ENCODE peak calls at places on chromosomes 2 and 18, in nine cellular contexts. One of them, this sample, is unnamed.

GRCh38 chr2:25639131-25639530 is 34.2 kb downstream of the DTNB start:
- DNase-seq in retina: no peak
- DNase-seq in stimulated activated CD4-positive, alpha-beta T cell treated with anti-CD3 and anti-CD28 coated beads, Interleukin-2, amount 100 ng/mL, for 48 hours: no peak
- DNase-seq in central memory CD4-positive, alpha-beta T cell: no peak
- DNase-seq in NCI-H2081: no peak
- DNase-seq in mucosa of descending colon: no peak
- DNase-seq in cardiac fibroblast: peak; percentile 38
- DNase-seq in naive B cell: no peak
- DNase-seq in gastrocnemius medialis: no peak
- DNase-seq in this sample: no peak

GRCh38 chr18:24704921-24705620 is 244.6 kb downstream of the HRH4 start:
- DNase-seq in retina: peak; percentile 26
- DNase-seq in stimulated activated CD4-positive, alpha-beta T cell treated with anti-CD3 and anti-CD28 coated beads, Interleukin-2, amount 100 ng/mL, for 48 hours: no peak
- DNase-seq in central memory CD4-positive, alpha-beta T cell: no peak
- DNase-seq in NCI-H2081: no peak
- DNase-seq in mucosa of descending colon: no peak
- DNase-seq in cardiac fibroblast: no peak
- DNase-seq in naive B cell: no peak
- DNase-seq in gastrocnemius medialis: no peak
- DNase-seq in this sample: no peak

GRCh38 chr2:233519787-233520611 is 46.6 kb downstream of the USP40 start:
- DNase-seq in retina: no peak
- DNase-seq in stimulated activated CD4-positive, alpha-beta T cell treated with anti-CD3 and anti-CD28 coated beads, Interleukin-2, amount 100 ng/mL, for 48 hours: no peak
- DNase-seq in central memory CD4-positive, alpha-beta T cell: no peak
- DNase-seq in NCI-H2081: no peak
- DNase-seq in mucosa of descending colon: no peak
- DNase-seq in cardiac fibroblast: no peak
- DNase-seq in naive B cell: peak; percentile 44
- DNase-seq in gastrocnemius medialis: no peak
- DNase-seq in this sample: no peak

GRCh38 chr2:208399201-208399600 is 7.4 kb upstream of the PTH2R start:
- DNase-seq in retina: no peak
- DNase-seq in stimulated activated CD4-positive, alpha-beta T cell treated with anti-CD3 and anti-CD28 coated beads, Interleukin-2, amount 100 ng/mL, for 48 hours: no peak
- DNase-seq in central memory CD4-positive, alpha-beta T cell: no peak
- DNase-seq in NCI-H2081: no peak
- DNase-seq in mucosa of descending colon: no peak
- DNase-seq in cardiac fibroblast: no peak
- DNase-seq in naive B cell: no peak
- DNase-seq in gastrocnemius medialis: no peak
- DNase-seq in this sample: no peak

GRCh38 chr2:195601361-195601760 is 55.7 kb upstream of the SLC39A10 start:
- DNase-seq in retina: no peak
- DNase-seq in stimulated activated CD4-positive, alpha-beta T cell treated with anti-CD3 and anti-CD28 coated beads, Interleukin-2, amount 100 ng/mL, for 48 hours: no peak
- DNase-seq in central memory CD4-positive, alpha-beta T cell: no peak
- DNase-seq in NCI-H2081: no peak
- DNase-seq in mucosa of descending colon: no peak
- DNase-seq in cardiac fibroblast: no peak
- DNase-seq in naive B cell: no peak
- DNase-seq in gastrocnemius medialis: no peak
- DNase-seq in this sample: no peak

GRCh38 chr2:109266998-109267854 is 138.2 kb downstream of the SH3RF3 start:
- DNase-seq in retina: peak; percentile 48
- DNase-seq in stimulated activated CD4-positive, alpha-beta T cell treated with anti-CD3 and anti-CD28 coated beads, Interleukin-2, amount 100 ng/mL, for 48 hours: no peak
- DNase-seq in central memory CD4-positive, alpha-beta T cell: no peak
- DNase-seq in NCI-H2081: no peak
- DNase-seq in mucosa of descending colon: no peak
- DNase-seq in cardiac fibroblast: peak; percentile 80
- DNase-seq in naive B cell: no peak
- DNase-seq in gastrocnemius medialis: no peak
- DNase-seq in this sample: no peak

GRCh38 chr2:187547353-187547979 is 6.8 kb downstream of the TFPI start:
- DNase-seq in retina: no peak
- DNase-seq in stimulated activated CD4-positive, alpha-beta T cell treated with anti-CD3 and anti-CD28 coated beads, Interleukin-2, amount 100 ng/mL, for 48 hours: no peak
- DNase-seq in central memory CD4-positive, alpha-beta T cell: no peak
- DNase-seq in NCI-H2081: no peak
- DNase-seq in mucosa of descending colon: no peak
- DNase-seq in cardiac fibroblast: peak; percentile 99
- DNase-seq in naive B cell: no peak
- DNase-seq in gastrocnemius medialis: peak; percentile 81
- DNase-seq in this sample: peak; percentile 80

GRCh38 chr2:218717262-218717661 is 6.6 kb downstream of the TTLL4 start:
- DNase-seq in retina: no peak
- DNase-seq in stimulated activated CD4-positive, alpha-beta T cell treated with anti-CD3 and anti-CD28 coated beads, Interleukin-2, amount 100 ng/mL, for 48 hours: no peak
- DNase-seq in central memory CD4-positive, alpha-beta T cell: no peak
- DNase-seq in NCI-H2081: no peak
- DNase-seq in mucosa of descending colon: no peak
- DNase-seq in cardiac fibroblast: peak; percentile 26
- DNase-seq in naive B cell: no peak
- DNase-seq in gastrocnemius medialis: no peak
- DNase-seq in this sample: no peak

GRCh38 chr2:102004588-102004987 is 12.8 kb downstream of the IL1R2 start:
- DNase-seq in retina: no peak
- DNase-seq in stimulated activated CD4-positive, alpha-beta T cell treated with anti-CD3 and anti-CD28 coated beads, Interleukin-2, amount 100 ng/mL, for 48 hours: no peak
- DNase-seq in central memory CD4-positive, alpha-beta T cell: no peak
- DNase-seq in NCI-H2081: no peak
- DNase-seq in mucosa of descending colon: no peak
- DNase-seq in cardiac fibroblast: no peak
- DNase-seq in naive B cell: no peak
- DNase-seq in gastrocnemius medialis: no peak
- DNase-seq in this sample: no peak

GRCh38 chr2:72570401-72570800 is 255.4 kb downstream of the EXOC6B start:
- DNase-seq in retina: no peak
- DNase-seq in stimulated activated CD4-positive, alpha-beta T cell treated with anti-CD3 and anti-CD28 coated beads, Interleukin-2, amount 100 ng/mL, for 48 hours: no peak
- DNase-seq in central memory CD4-positive, alpha-beta T cell: no peak
- DNase-seq in NCI-H2081: no peak
- DNase-seq in mucosa of descending colon: no peak
- DNase-seq in cardiac fibroblast: peak; percentile 54
- DNase-seq in naive B cell: no peak
- DNase-seq in gastrocnemius medialis: no peak
- DNase-seq in this sample: no peak

GRCh38 chr2:152598975-152599724 is 118.1 kb downstream of the PRPF40A start:
- DNase-seq in retina: no peak
- DNase-seq in stimulated activated CD4-positive, alpha-beta T cell treated with anti-CD3 and anti-CD28 coated beads, Interleukin-2, amount 100 ng/mL, for 48 hours: no peak
- DNase-seq in central memory CD4-positive, alpha-beta T cell: no peak
- DNase-seq in NCI-H2081: no peak
- DNase-seq in mucosa of descending colon: no peak
- DNase-seq in cardiac fibroblast: peak; percentile 45
- DNase-seq in naive B cell: no peak
- DNase-seq in gastrocnemius medialis: no peak
- DNase-seq in this sample: no peak

GRCh38 chr2:201768918-201769317 is 11.8 kb downstream of the ALS2 start:
- DNase-seq in retina: no peak
- DNase-seq in stimulated activated CD4-positive, alpha-beta T cell treated with anti-CD3 and anti-CD28 coated beads, Interleukin-2, amount 100 ng/mL, for 48 hours: no peak
- DNase-seq in central memory CD4-positive, alpha-beta T cell: no peak
- DNase-seq in NCI-H2081: no peak
- DNase-seq in mucosa of descending colon: no peak
- DNase-seq in cardiac fibroblast: peak; percentile 36
- DNase-seq in naive B cell: no peak
- DNase-seq in gastrocnemius medialis: no peak
- DNase-seq in this sample: no peak

GRCh38 chr2:234542742-234543141 is 45.9 kb upstream of the ARL4C start:
- DNase-seq in retina: no peak
- DNase-seq in stimulated activated CD4-positive, alpha-beta T cell treated with anti-CD3 and anti-CD28 coated beads, Interleukin-2, amount 100 ng/mL, for 48 hours: no peak
- DNase-seq in central memory CD4-positive, alpha-beta T cell: no peak
- DNase-seq in NCI-H2081: no peak
- DNase-seq in mucosa of descending colon: no peak
- DNase-seq in cardiac fibroblast: no peak
- DNase-seq in naive B cell: no peak
- DNase-seq in gastrocnemius medialis: no peak
- DNase-seq in this sample: no peak

GRCh38 chr2:73176205-73176880 is 26.0 kb upstream of the NOTO start:
- DNase-seq in retina: no peak
- DNase-seq in stimulated activated CD4-positive, alpha-beta T cell treated with anti-CD3 and anti-CD28 coated beads, Interleukin-2, amount 100 ng/mL, for 48 hours: no peak
- DNase-seq in central memory CD4-positive, alpha-beta T cell: no peak
- DNase-seq in NCI-H2081: no peak
- DNase-seq in mucosa of descending colon: peak; percentile 39
- DNase-seq in cardiac fibroblast: no peak
- DNase-seq in naive B cell: no peak
- DNase-seq in gastrocnemius medialis: no peak
- DNase-seq in this sample: no peak

GRCh38 chr2:200765139-200765951 is 46.4 kb upstream of the BZW1 start:
- DNase-seq in retina: no peak
- DNase-seq in stimulated activated CD4-positive, alpha-beta T cell treated with anti-CD3 and anti-CD28 coated beads, Interleukin-2, amount 100 ng/mL, for 48 hours: peak; percentile 37
- DNase-seq in central memory CD4-positive, alpha-beta T cell: no peak
- DNase-seq in NCI-H2081: no peak
- DNase-seq in mucosa of descending colon: no peak
- DNase-seq in cardiac fibroblast: peak; percentile 92
- DNase-seq in naive B cell: no peak
- DNase-seq in gastrocnemius medialis: peak; percentile 50
- DNase-seq in this sample: no peak

GRCh38 chr2:220446106-220446712 is 818.8 kb downstream of the SLC4A3 start:
- DNase-seq in retina: no peak
- DNase-seq in stimulated activated CD4-positive, alpha-beta T cell treated with anti-CD3 and anti-CD28 coated beads, Interleukin-2, amount 100 ng/mL, for 48 hours: no peak
- DNase-seq in central memory CD4-positive, alpha-beta T cell: no peak
- DNase-seq in NCI-H2081: no peak
- DNase-seq in mucosa of descending colon: no peak
- DNase-seq in cardiac fibroblast: peak; percentile 15
- DNase-seq in naive B cell: no peak
- DNase-seq in gastrocnemius medialis: no peak
- DNase-seq in this sample: no peak

GRCh38 chr18:23399067-23399466 is 54.0 kb upstream of the RIOK3 start:
- DNase-seq in retina: no peak
- DNase-seq in stimulated activated CD4-positive, alpha-beta T cell treated with anti-CD3 and anti-CD28 coated beads, Interleukin-2, amount 100 ng/mL, for 48 hours: no peak
- DNase-seq in central memory CD4-positive, alpha-beta T cell: no peak
- DNase-seq in NCI-H2081: no peak
- DNase-seq in mucosa of descending colon: no peak
- DNase-seq in cardiac fibroblast: no peak
- DNase-seq in naive B cell: no peak
- DNase-seq in gastrocnemius medialis: no peak
- DNase-seq in this sample: no peak

GRCh38 chr2:140154711-140155110 is 1374.5 kb upstream of the NXPH2 start:
- DNase-seq in retina: no peak
- DNase-seq in stimulated activated CD4-positive, alpha-beta T cell treated with anti-CD3 and anti-CD28 coated beads, Interleukin-2, amount 100 ng/mL, for 48 hours: no peak
- DNase-seq in central memory CD4-positive, alpha-beta T cell: no peak
- DNase-seq in NCI-H2081: no peak
- DNase-seq in mucosa of descending colon: no peak
- DNase-seq in cardiac fibroblast: no peak
- DNase-seq in naive B cell: no peak
- DNase-seq in gastrocnemius medialis: no peak
- DNase-seq in this sample: no peak

GRCh38 chr18:46677609-46678470 is 20.8 kb upstream of the LOXHD1 start:
- DNase-seq in retina: no peak
- DNase-seq in stimulated activated CD4-positive, alpha-beta T cell treated with anti-CD3 and anti-CD28 coated beads, Interleukin-2, amount 100 ng/mL, for 48 hours: no peak
- DNase-seq in central memory CD4-positive, alpha-beta T cell: no peak
- DNase-seq in NCI-H2081: no peak
- DNase-seq in mucosa of descending colon: no peak
- DNase-seq in cardiac fibroblast: no peak
- DNase-seq in naive B cell: no peak
- DNase-seq in gastrocnemius medialis: no peak
- DNase-seq in this sample: no peak

GRCh38 chr2:27356056-27356381 is 545 bp downstream of the GTF3C2 start:
- DNase-seq in retina: no peak
- DNase-seq in stimulated activated CD4-positive, alpha-beta T cell treated with anti-CD3 and anti-CD28 coated beads, Interleukin-2, amount 100 ng/mL, for 48 hours: no peak
- DNase-seq in central memory CD4-positive, alpha-beta T cell: no peak
- DNase-seq in NCI-H2081: no peak
- DNase-seq in mucosa of descending colon: peak; percentile 77
- DNase-seq in cardiac fibroblast: peak; percentile 64
- DNase-seq in naive B cell: no peak
- DNase-seq in gastrocnemius medialis: peak; percentile 79
- DNase-seq in this sample: peak; percentile 68

GRCh38 chr2:212905640-212906201 is 245.7 kb downstream of the IKZF2 start:
- DNase-seq in retina: no peak
- DNase-seq in stimulated activated CD4-positive, alpha-beta T cell treated with anti-CD3 and anti-CD28 coated beads, Interleukin-2, amount 100 ng/mL, for 48 hours: no peak
- DNase-seq in central memory CD4-positive, alpha-beta T cell: no peak
- DNase-seq in NCI-H2081: no peak
- DNase-seq in mucosa of descending colon: no peak
- DNase-seq in cardiac fibroblast: peak; percentile 90
- DNase-seq in naive B cell: no peak
- DNase-seq in gastrocnemius medialis: no peak
- DNase-seq in this sample: no peak